ENCODE peak calls at places on chromosomes 1 and 21, in nine cellular contexts. Q is foreskin fibroblast; L is ecto neural progenitor cell; J is activated CD4-positive, alpha-beta T cell treated with anti-CD3 and anti-CD28 coated beads, Interleukin-2, amount 10 ng/mL, durations not matched to agents 7 days and 5 days; T is AG10803; S is fibroblast of the aortic adventitia; D is putamen; N is WTC11; K is H9. P is an unnamed sample.

GRCh38 chr21:39109163-39109530 is 74.1 kb downstream of the PSMG1 start:
- DNase-seq in J (no peak), K (no peak), Q (no peak), L (no peak), N (no peak), S (no peak), D (no peak), T (no peak), P (no peak)

GRCh38 chr1:14282583-14283186 is 315.8 kb upstream of the KAZN start:
- DNase-seq in S (no peak), L (no peak), D (no peak), Q (no peak), N (no peak), K (peak; percentile 46), J (no peak), T (no peak), P (no peak)

GRCh38 chr1:45640293-45640692 is 16.4 kb upstream of the CCDC17 start:
- DNase-seq in T (peak; percentile 24), Q (no peak), J (no peak), N (no peak), L (no peak), S (no peak), D (no peak), K (no peak), P (no peak)

GRCh38 chr1:204087181-204087892 is 14.4 kb downstream of the SOX13 start:
- DNase-seq in D (no peak), S (no peak), N (no peak), T (no peak), K (no peak), Q (no peak), L (no peak), J (no peak), P (peak; percentile 33)

GRCh38 chr1:112395261-112395831 is 668 bp upstream of the CTTNBP2NL start:
- DNase-seq in K (no peak), S (peak; percentile 34), J (no peak), Q (no peak), N (no peak), D (no peak), T (peak; percentile 43), L (no peak), P (no peak)

GRCh38 chr1:110218739-110219138 is 8.6 kb downstream of the KCNC4 start:
- DNase-seq in L (no peak), J (no peak), T (no peak), K (no peak), S (no peak), Q (no peak), N (no peak), D (no peak), P (no peak)

GRCh38 chr1:232614811-232615210 is 15.1 kb downstream of the SIPA1L2 start:
- DNase-seq in T (no peak), N (no peak), Q (no peak), D (no peak), J (no peak), L (no peak), S (no peak), K (no peak), P (no peak)

GRCh38 chr21:20591294-20591693 is 406.9 kb upstream of the NCAM2 start:
- DNase-seq in S (peak; percentile 36), J (no peak), D (no peak), T (no peak), Q (no peak), K (no peak), L (no peak), N (no peak), P (no peak)

GRCh38 chr1:29136463-29136915 is 12.8 kb upstream of the TMEM200B start:
- DNase-seq in K (no peak), L (no peak), N (no peak), T (peak; percentile 50), Q (peak; percentile 54), J (no peak), D (no peak), S (peak; percentile 64), P (peak; percentile 35)

GRCh38 chr1:9490605-9491339 is 48.5 kb upstream of the SLC25A33 start:
- DNase-seq in Q (peak; percentile 67), D (peak; percentile 70), T (peak; percentile 75), L (peak; percentile 91), J (peak; percentile 83), S (peak; percentile 89), N (peak; percentile 92), K (peak; percentile 83), P (peak; percentile 95)

GRCh38 chr1:77987942-77988341 is 9.1 kb upstream of the FUBP1 start:
- DNase-seq in J (no peak), N (no peak), T (no peak), Q (no peak), L (no peak), D (no peak), S (no peak), K (no peak), P (no peak)

GRCh38 chr1:152630596-152630995 is 7.7 kb upstream of the LCE3A start:
- DNase-seq in T (no peak), S (no peak), L (no peak), J (no peak), Q (no peak), K (no peak), D (no peak), N (no peak), P (no peak)

GRCh38 chr1:99482286-99482685 is 163.6 kb upstream of the PALMD start:
- DNase-seq in L (no peak), K (no peak), J (no peak), D (no peak), N (no peak), T (no peak), S (no peak), Q (no peak), P (no peak)

GRCh38 chr21:36849461-36849860 is 117.0 kb downstream of the HLCS start:
- DNase-seq in T (no peak), L (no peak), D (no peak), J (no peak), S (no peak), Q (no peak), K (no peak), N (no peak), P (no peak)

GRCh38 chr1:220880367-220880680 is 1.1 kb downstream of the HLX start:
- DNase-seq in D (no peak), S (no peak), Q (no peak), N (no peak), J (no peak), K (no peak), T (no peak), L (no peak), P (no peak)

GRCh38 chr1:113370868-113371267 is 19.4 kb upstream of the MAGI3 start:
- DNase-seq in S (no peak), L (no peak), J (no peak), N (no peak), T (no peak), D (no peak), Q (no peak), K (no peak), P (no peak)

GRCh38 chr1:53315456-53316048 is 12.3 kb downstream of the LRP8 start:
- DNase-seq in T (no peak), D (no peak), N (no peak), Q (no peak), S (no peak), J (no peak), L (no peak), K (no peak), P (peak; percentile 44)

GRCh38 chr21:39867198-39867650 is at the start of gene PCP4:
- DNase-seq in D (peak; percentile 83), S (no peak), Q (no peak), N (peak; percentile 87), J (peak; percentile 31), K (peak; percentile 93), L (peak; percentile 83), T (peak; percentile 11), P (no peak)

GRCh38 chr1:167077868-167078210 is 12.3 kb downstream of the GPA33 start:
- DNase-seq in N (no peak), K (no peak), S (no peak), L (no peak), D (no peak), J (no peak), Q (no peak), T (no peak), P (no peak)

GRCh38 chr1:175218786-175219447 is 26.3 kb upstream of the KIAA0040 start:
- DNase-seq in L (no peak), K (no peak), D (no peak), S (no peak), Q (no peak), N (no peak), T (no peak), J (no peak), P (no peak)

GRCh38 chr1:16189921-16190499 is 22.4 kb downstream of the ARHGEF19 start:
- DNase-seq in K (no peak), S (no peak), L (peak; percentile 52), J (no peak), T (no peak), Q (no peak), D (peak; percentile 66), N (no peak), P (no peak)

GRCh38 chr21:17003221-17003620 is 509.6 kb upstream of the CXADR start:
- DNase-seq in Q (peak; percentile 40), L (no peak), T (peak; percentile 60), J (no peak), K (no peak), N (no peak), D (no peak), S (peak; percentile 54), P (no peak)

GRCh38 chr1:203733009-203733863 is 31.7 kb upstream of the LAX1 start:
- DNase-seq in L (no peak), N (no peak), S (no peak), J (no peak), T (no peak), Q (no peak), D (no peak), K (no peak), P (no peak)

P was measured in spleen.